ENCODE peak calls at places on chromosome 11, in nine cellular contexts. Y is uterus; G is A549; R is lower lobe of right lung; E is stomach; O is CD8-positive, alpha-beta memory T cell; M is neuronal stem cell; N is colonic mucosa; I is IMR-90. B is an unnamed sample.

GRCh38 chr11:68314203-68314885 is 2.0 kb downstream of the LRP5 start:
- DNase-seq in E (no peak), O (no peak), R (no peak), I (no peak), Y (no peak), M (no peak), G (peak; percentile 52), N (no peak), B (no peak)

GRCh38 chr11:65013130-65013691 is 749 bp upstream of the ARL2 start:
- DNase-seq in E (peak; percentile 93), N (peak; percentile 96), G (no peak), O (peak; percentile 85), M (no peak), R (peak; percentile 95), Y (peak; percentile 92), I (peak; percentile 82), B (peak; percentile 96)

GRCh38 chr11:75465701-75466531 is 32.9 kb upstream of the KLHL35 start:
- DNase-seq in R (peak; percentile 43), Y (no peak), G (no peak), I (peak; percentile 52), E (no peak), M (no peak), N (no peak), O (no peak), B (no peak)

GRCh38 chr11:60831501-60832079 is 10.3 kb upstream of the CCDC86 start:
- DNase-seq in I (peak; percentile 42), N (no peak), E (no peak), Y (no peak), M (no peak), R (no peak), G (no peak), O (no peak), B (no peak)

GRCh38 chr11:45141171-45141570 is 5.3 kb upstream of the PRDM11 start:
- DNase-seq in O (no peak), I (no peak), R (no peak), M (no peak), G (no peak), N (peak; percentile 11), Y (no peak), E (no peak), B (no peak)

GRCh38 chr11:46363031-46363407 is 15.8 kb downstream of the DGKZ start:
- DNase-seq in N (no peak), R (peak; percentile 85), O (no peak), G (peak; percentile 40), M (no peak), I (peak; percentile 67), Y (no peak), E (peak; percentile 46), B (peak; percentile 86)

GRCh38 chr11:69280994-69281393 is 13.0 kb upstream of the MYEOV start:
- DNase-seq in I (peak; percentile 64), N (no peak), Y (no peak), M (no peak), O (no peak), G (peak; percentile 79), R (no peak), E (peak; percentile 52), B (peak; percentile 79)

GRCh38 chr11:125426818-125427528 is 69.1 kb downstream of the FEZ1 start:
- DNase-seq in O (no peak), G (no peak), M (no peak), N (no peak), I (no peak), Y (no peak), R (no peak), E (no peak), B (no peak)

DNA sequence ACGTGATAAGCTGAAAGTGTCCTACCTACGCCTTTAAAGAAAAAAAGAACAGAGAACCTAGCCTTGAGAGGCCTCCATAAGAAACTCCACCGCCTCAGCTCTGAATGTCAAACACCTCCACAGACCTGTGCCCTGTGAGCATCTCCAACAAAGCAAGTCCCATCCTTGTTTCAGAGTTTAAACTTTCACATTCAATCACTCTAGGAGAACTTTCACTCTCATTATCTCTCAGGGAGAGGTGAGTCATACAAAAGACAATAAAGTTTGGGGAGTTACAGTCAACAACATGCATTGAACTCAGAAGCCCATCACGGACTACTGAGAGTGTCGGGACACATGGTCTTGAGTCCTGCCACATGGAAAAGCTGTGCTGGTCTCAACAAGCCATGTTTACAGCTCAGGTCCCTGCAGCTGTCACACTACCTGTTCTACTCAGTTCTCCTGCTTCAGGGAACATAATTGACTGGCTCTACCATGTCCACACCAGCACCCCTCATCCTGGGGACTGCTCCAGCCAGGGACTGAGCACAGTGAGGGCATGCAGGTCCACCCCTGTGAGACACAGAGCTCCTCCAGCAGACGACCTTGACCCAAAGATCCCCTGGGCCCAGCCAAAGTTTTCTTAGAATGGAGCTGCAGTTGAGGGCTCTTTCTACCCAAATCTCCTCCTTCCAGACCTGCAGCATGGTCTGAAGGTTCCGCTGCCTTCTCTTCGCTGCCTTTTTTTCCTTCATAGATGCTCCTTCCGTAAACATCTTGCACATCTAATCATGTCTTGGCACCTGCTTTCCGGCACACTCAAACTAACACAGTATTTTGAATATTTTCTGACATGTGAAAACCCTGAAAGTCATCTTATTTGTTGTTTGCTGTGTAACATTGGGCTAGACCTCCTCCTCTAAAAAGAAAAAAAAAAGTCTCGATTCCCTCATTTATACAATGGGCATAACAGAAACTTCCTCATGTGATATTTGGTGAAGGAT is 114.9 kb downstream of the ETS1 start:
- DNase-seq in E (no peak), M (no peak), G (no peak), Y (no peak), N (no peak), O (no peak), I (peak; percentile 79), R (no peak), B (no peak)
- H3K4me1 ChIP-seq in E (peaks cover 47% of the 10 kb centered on the region), M (peaks cover 13% of the 10 kb centered on the region), G (peaks cover 22% of the 10 kb centered on the region), Y (peaks cover 10% of the 10 kb centered on the region), N (peaks cover 40% of the 10 kb centered on the region), O (peaks cover 96% of the 10 kb centered on the region), I (peaks cover 33% of the 10 kb centered on the region), R (peaks cover 97% of the 10 kb centered on the region), B (peaks cover 87% of the 10 kb centered on the region)

GRCh38 chr11:120212926-120213325 is 2.1 kb downstream of the OAF start:
- DNase-seq in G (no peak), I (no peak), Y (no peak), N (peak; percentile 85), M (no peak), E (no peak), O (no peak), R (no peak), B (no peak)

GRCh38 chr11:120212259-120212888 is 1.5 kb downstream of the OAF start:
- DNase-seq in R (no peak), I (peak; percentile 32), O (no peak), G (no peak), Y (no peak), E (no peak), M (no peak), N (no peak), B (no peak)

GRCh38 chr11:120216426-120217102 is 5.7 kb downstream of the OAF start:
- DNase-seq in R (no peak), G (no peak), O (no peak), I (no peak), E (no peak), M (no peak), Y (no peak), N (no peak), B (no peak)

GRCh38 chr11:120215634-120216033 is 4.8 kb downstream of the OAF start:
- DNase-seq in M (no peak), E (peak; percentile 43), N (no peak), I (peak; percentile 74), O (no peak), G (no peak), Y (peak; percentile 62), R (no peak), B (peak; percentile 83)

DNA sequence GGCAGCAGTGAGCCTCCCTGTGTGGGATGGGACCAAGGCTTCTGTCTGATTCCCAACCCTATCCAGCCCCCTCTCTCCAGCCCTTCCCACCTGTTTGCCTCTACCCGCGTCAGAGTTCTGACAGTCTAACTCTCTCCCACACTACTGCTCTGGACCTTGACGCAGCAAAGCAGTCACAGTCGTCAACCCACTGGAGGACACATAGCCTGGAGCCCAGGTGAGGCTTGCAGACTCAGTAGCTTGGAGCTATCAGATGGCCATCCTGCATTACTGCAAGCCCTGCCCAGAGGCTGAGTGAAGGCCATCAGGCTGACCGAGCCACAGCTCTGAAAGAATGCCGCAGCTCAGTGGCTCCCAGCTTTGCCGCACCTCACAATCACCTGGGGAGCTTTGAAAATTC is 3.7 kb downstream of the OAF start:
- DNase-seq in R (no peak), O (no peak), N (no peak), I (no peak), Y (no peak), M (no peak), G (no peak), E (no peak), B (no peak)
- H3K4me1 ChIP-seq in R (peaks cover 25% of the 10 kb centered on the region), O (peaks cover 13% of the 10 kb centered on the region), N (peaks cover 10% of the 10 kb centered on the region), I (peaks cover 35% of the 10 kb centered on the region), Y (peaks cover 9% of the 10 kb centered on the region), M (peaks cover 21% of the 10 kb centered on the region), G (peaks cover 7% of the 10 kb centered on the region), E (peaks cover 33% of the 10 kb centered on the region), B (no peaks in the 10 kb centered on the region)

GRCh38 chr11:111422494-111423249 is 43.6 kb upstream of the POU2AF1 start:
- DNase-seq in N (peak; percentile 71), I (peak; percentile 26), O (no peak), Y (peak; percentile 58), E (peak; percentile 79), G (peak; percentile 55), M (peak; percentile 61), R (peak; percentile 61), B (no peak)

GRCh38 chr11:111421251-111421650 is 42.2 kb upstream of the POU2AF1 start:
- DNase-seq in I (no peak), R (no peak), M (no peak), E (no peak), N (no peak), G (no peak), O (no peak), Y (no peak), B (no peak)

GRCh38 chr11:111419641-111420327 is 40.7 kb upstream of the POU2AF1 start:
- DNase-seq in M (no peak), G (no peak), I (no peak), R (no peak), Y (no peak), O (no peak), E (peak; percentile 80), N (no peak), B (no peak)

GRCh38 chr11:111426615-111427014 is 47.5 kb upstream of the POU2AF1 start:
- DNase-seq in R (no peak), I (no peak), G (no peak), Y (no peak), E (no peak), O (no peak), N (peak; percentile 38), M (no peak), B (no peak)

DNA sequence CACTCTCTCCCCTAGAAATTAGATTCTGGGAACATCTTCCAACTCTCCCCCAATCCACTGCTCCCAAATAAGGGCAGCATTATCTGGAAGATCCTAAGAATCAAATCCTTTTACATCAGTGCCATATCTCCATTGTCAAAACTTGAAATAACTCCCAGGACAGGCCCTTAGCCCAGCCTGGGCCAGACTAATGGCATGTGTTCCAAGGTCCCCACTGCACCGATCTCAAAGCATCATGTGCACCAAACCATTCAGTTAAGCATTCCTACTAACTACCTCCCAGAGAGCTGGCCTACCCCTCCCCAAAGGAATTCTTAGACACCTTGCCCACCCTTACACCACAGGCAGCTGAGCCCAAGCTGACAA is 44.2 kb upstream of the POU2AF1 start:
- DNase-seq in M (no peak), G (no peak), E (no peak), Y (no peak), R (no peak), I (no peak), N (no peak), O (no peak), B (no peak)
- H3K4me1 ChIP-seq in M (no peaks in the 10 kb centered on the region), G (no peaks in the 10 kb centered on the region), E (peaks cover 25% of the 10 kb centered on the region), Y (no peaks in the 10 kb centered on the region), R (peaks cover 13% of the 10 kb centered on the region), I (peaks cover under 1% of the 10 kb centered on the region), N (no peaks in the 10 kb centered on the region), O (no peaks in the 10 kb centered on the region), B (peaks cover 9% of the 10 kb centered on the region)

GRCh38 chr11:58086528-58086927 is 38.8 kb downstream of the OR9I1 start:
- DNase-seq in Y (no peak), M (no peak), R (no peak), E (no peak), I (no peak), O (no peak), G (no peak), N (no peak), B (no peak)
- H3K4me1 ChIP-seq in Y (no peaks in the 10 kb centered on the region), M (no peaks in the 10 kb centered on the region), R (no peaks in the 10 kb centered on the region), E (no peaks in the 10 kb centered on the region), I (no peaks in the 10 kb centered on the region), O (no peaks in the 10 kb centered on the region), G (no peaks in the 10 kb centered on the region), N (no peaks in the 10 kb centered on the region), B (no peaks in the 10 kb centered on the region)

B was measured in right atrium auricular region.